ENCODE peak calls at places on chromosomes 12 and 14, in seven cellular contexts. I is sigmoid colon, R is NB4, C is body of pancreas, F is A549, O is ovary, B is thyroid gland. K is an unnamed sample.

GRCh38 chr14:61598980-61599379 is 96.3 kb upstream of the HIF1A start:
- DNase-seq in B (no peak), C (no peak), O (no peak), F (no peak), I (no peak), R (peak; percentile 48), K (no peak)

GRCh38 chr12:47964102-47964723 is 817 bp downstream of the TMEM106C start:
- DNase-seq in O (no peak), R (peak; percentile 26), F (no peak), I (peak; percentile 72), C (peak; percentile 67), B (peak; percentile 63), K (no peak)

GRCh38 chr14:91963465-91963864 is 16.0 kb upstream of the FBLN5 start:
- DNase-seq in O (no peak), I (no peak), C (no peak), B (no peak), R (no peak), F (no peak), K (no peak)

GRCh38 chr12:117202556-117202955 is 12.3 kb upstream of the FBXO21 start:
- DNase-seq in C (no peak), I (peak; percentile 6), B (no peak), O (no peak), F (no peak), R (no peak), K (no peak)

GRCh38 chr12:39329015-39329414 is 113.9 kb downstream of the KIF21A start:
- DNase-seq in F (no peak), C (no peak), R (no peak), B (no peak), O (no peak), I (no peak), K (no peak)

GRCh38 chr14:52992236-52992635 is 41.4 kb upstream of the FERMT2 start:
- DNase-seq in R (no peak), C (no peak), I (no peak), B (no peak), O (no peak), F (no peak), K (no peak)

GRCh38 chr14:87491816-87492215 is 501.2 kb downstream of the GALC start:
- DNase-seq in R (no peak), C (no peak), O (no peak), B (no peak), I (no peak), F (no peak), K (no peak)

GRCh38 chr14:103775506-103775905 is 59.9 kb downstream of the ZFYVE21 start:
- DNase-seq in C (no peak), R (no peak), F (no peak), O (no peak), I (no peak), B (peak; percentile 85), K (no peak)

GRCh38 chr14:100900837-100901390 is 2.6 kb downstream of the RTL1 start:
- DNase-seq in R (peak; percentile 69), I (peak; percentile 66), O (peak; percentile 74), B (no peak), F (peak; percentile 54), C (peak; percentile 67), K (no peak)

GRCh38 chr12:7869137-7869536 is 3.6 kb downstream of the SLC2A14 start:
- DNase-seq in R (peak; percentile 56), I (no peak), B (no peak), F (no peak), O (no peak), C (no peak), K (no peak)

GRCh38 chr14:31326111-31326510 is 94.2 kb downstream of the HEATR5A start:
- DNase-seq in C (no peak), B (no peak), R (peak; percentile 62), I (no peak), O (no peak), F (peak; percentile 43), K (no peak)

GRCh38 chr12:79673334-79673733 is 17.4 kb downstream of the PAWR start:
- DNase-seq in I (no peak), O (no peak), F (no peak), C (no peak), B (no peak), R (no peak), K (no peak)

GRCh38 chr12:40093512-40093911 is 12.4 kb downstream of the SLC2A13 start:
- DNase-seq in R (no peak), F (no peak), O (no peak), I (no peak), C (no peak), B (no peak), K (no peak)

GRCh38 chr12:15629108-15629507 is 160.1 kb downstream of the EPS8 start:
- DNase-seq in R (peak; percentile 22), C (peak; percentile 32), O (peak; percentile 69), F (peak; percentile 97), B (peak; percentile 59), I (peak; percentile 87), K (no peak)

GRCh38 chr14:99524804-99525698 is 43.8 kb downstream of the CCNK start:
- DNase-seq in I (no peak), O (no peak), B (no peak), F (peak; percentile 62), C (no peak), R (no peak), K (no peak)

DNA sequence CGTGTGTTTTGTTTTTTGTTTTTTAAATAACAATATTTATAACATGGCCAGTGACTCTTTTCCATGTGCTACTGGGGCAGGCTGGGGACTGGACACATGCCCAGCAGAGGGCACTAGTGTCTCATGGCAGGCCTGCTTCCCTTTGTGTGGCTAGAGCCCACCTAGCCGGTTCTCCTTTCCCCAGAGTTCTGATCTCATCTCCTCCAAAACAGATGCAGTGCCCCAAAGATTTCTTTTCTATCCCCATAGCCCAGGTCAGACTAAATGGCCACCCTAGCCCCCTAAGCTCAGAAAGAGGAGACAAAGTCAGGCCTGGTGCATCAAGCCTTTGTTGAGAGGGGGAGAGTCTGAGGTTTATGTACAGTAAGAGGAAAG is 21.2 kb downstream of the PRPF40B start:
- DNase-seq in R (peak; percentile 84), I (peak; percentile 93), O (peak; percentile 88), C (peak; percentile 82), B (peak; percentile 85), F (peak; percentile 68), K (peak; percentile 81)
- TF ChIP-seq POLR2A in R (no peak), I (no peak), O (no peak), C (no peak), B (no peak), F (no peak), K (no peak)

GRCh38 chr12:109052415-109053323 is at the start of gene USP30:
- DNase-seq in R (peak; percentile 94), O (peak; percentile 90), F (peak; percentile 93), I (peak; percentile 93), C (peak; percentile 88), B (peak; percentile 81), K (peak; percentile 85)
- TF ChIP-seq POLR2A in R (peak; percentile 33), O (peak; percentile 40), F (no peak), I (no peak), C (peak; percentile 58), B (no peak), K (peak; percentile 44)

DNA sequence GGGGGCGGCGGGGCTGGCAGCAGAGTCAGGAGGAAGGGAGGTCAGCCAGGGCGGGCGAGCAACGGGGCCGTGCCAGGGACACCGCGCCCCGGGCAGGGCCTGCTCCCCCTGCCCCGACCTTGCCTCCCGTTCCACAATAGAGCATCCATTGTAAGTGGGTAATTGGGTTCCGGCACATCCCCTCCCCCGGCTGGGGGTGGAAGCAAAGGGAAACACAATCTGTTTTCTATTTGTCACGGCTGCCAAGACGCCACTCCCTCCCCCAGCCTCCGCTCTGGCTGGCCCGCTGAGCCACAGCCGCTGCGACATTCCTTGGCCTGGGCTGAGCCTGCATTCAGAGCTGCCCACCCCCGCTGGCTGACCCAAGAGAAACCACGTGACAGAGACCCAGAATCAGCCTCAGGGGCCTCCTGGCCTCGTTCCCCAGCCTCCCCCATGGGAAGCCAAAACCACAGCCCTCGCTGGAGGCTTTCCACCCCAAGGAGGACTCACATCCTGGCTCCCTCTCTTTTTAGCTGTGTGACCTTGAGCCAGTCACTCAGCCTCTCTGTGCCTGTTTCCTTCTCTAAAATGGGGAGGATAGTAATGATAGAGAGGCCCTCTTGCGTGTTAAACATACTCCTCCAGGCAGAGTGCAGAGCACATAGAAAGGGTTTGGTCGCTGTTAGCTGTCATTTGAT is 117.6 kb downstream of the SCARB1 start:
- DNase-seq in I (peak; percentile 98), B (peak; percentile 96), C (peak; percentile 91), O (peak; percentile 95), F (peak; percentile 95), R (peak; percentile 89), K (peak; percentile 92)
- TF ChIP-seq POLR2A in I (no peak), B (no peak), C (no peak), O (no peak), F (no peak), R (no peak), K (no peak)

GRCh38 chr12:46187023-46187422 is 81.8 kb downstream of the SLC38A1 start:
- DNase-seq in O (peak; percentile 38), R (no peak), I (peak; percentile 75), C (peak; percentile 43), B (peak; percentile 45), F (no peak), K (no peak)

GRCh38 chr12:46186088-46186487 is 82.8 kb downstream of the SLC38A1 start:
- DNase-seq in R (no peak), B (no peak), C (no peak), F (no peak), O (no peak), I (no peak), K (no peak)

GRCh38 chr12:46185686-46186085 is 83.2 kb downstream of the SLC38A1 start:
- DNase-seq in B (no peak), F (no peak), C (no peak), O (no peak), R (no peak), I (no peak), K (no peak)

DNA sequence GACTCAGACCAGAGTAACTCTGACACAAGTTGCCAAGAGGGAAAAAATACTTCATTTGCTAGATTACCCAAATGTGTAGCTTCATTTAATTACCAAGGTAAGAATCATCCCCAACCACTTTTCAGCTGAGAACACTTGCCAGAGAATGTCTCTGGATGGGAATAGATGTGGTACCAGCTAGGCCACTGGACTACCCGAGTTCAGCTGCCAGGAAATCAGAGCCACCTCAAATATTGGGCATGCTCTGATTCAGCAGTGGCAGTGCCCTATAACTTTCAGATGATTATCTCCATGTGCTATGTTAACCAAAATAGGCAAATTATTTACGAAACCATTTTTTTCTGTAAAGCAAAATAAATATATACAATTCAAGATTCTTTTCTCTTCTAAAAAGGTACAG is 80.7 kb downstream of the SLC38A1 start:
- DNase-seq in B (no peak), C (no peak), I (no peak), R (no peak), O (no peak), F (no peak), K (no peak)
- TF ChIP-seq POLR2A in B (no peak), C (no peak), I (no peak), R (no peak), O (no peak), F (no peak), K (no peak)

DNA sequence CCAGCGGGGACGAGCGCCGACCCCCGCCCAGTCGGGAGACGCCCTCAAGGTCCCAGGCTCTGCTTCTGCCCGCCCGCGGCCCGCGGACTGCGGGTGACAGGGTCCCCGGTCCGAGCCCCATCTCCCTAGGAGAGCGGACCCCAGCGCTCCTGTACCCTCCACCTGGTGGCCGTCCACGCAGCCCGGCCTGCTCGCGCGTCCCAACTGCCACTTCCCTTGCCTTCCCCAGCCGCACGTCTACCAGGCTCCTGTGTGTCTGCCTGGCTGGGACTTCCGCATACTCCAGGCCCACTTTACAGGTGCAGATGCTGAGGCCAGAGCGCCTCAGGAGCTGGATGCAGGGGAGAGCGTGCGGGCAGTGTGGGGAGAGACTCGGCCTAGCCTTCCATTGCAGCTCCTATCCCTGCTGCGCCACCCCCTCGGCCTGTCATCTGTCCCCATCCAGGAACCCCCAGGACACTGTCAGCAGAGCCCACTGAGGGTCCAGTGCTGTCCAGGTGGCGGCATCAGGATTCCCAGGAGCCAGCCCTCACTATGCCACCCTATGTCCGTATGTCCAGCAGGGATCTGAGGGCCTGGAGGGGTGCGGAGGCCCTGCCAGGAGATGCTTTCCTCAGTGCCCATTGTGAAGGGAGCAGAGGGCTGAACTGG is 8.0 kb upstream of the ANKRD9 start:
- DNase-seq in B (no peak), O (peak; percentile 46), R (no peak), F (no peak), I (peak; percentile 68), C (no peak), K (peak; percentile 46)
- TF ChIP-seq POLR2A in B (no peak), O (no peak), R (no peak), F (no peak), I (no peak), C (no peak), K (no peak)

K was measured in right lobe of liver.